ENCODE peak calls at places on chromosomes 16 and 17, in four cellular contexts. C is psoas muscle; A is lower lobe of right lung; B is CD4-positive, alpha-beta T cell. V is an unnamed sample.

GRCh38 chr16:56311208-56312027 is 113.9 kb downstream of the AMFR start:
- DNase-seq in C (no peak), A (no peak), B (no peak), V (no peak)

GRCh38 chr17:48625502-48626201 is 506 bp downstream of the HOXB9 start:
- DNase-seq in C (no peak), A (no peak), B (no peak), V (no peak)

GRCh38 chr16:88651276-88651988 is 579 bp upstream of the CYBA start:
- DNase-seq in C (peak), A (peak), B (peak), V (no peak)

GRCh38 chr17:37538991-37539659 is 49.4 kb downstream of the DUSP14 start:
- DNase-seq in C (no peak), A (no peak), B (no peak), V (no peak)

GRCh38 chr16:85316321-85316919 is 204.1 kb upstream of the CIBAR2 start:
- DNase-seq in C (peak), A (peak), B (no peak), V (no peak)

GRCh38 chr17:4485676-4486646 is 12.7 kb upstream of the SPNS2 start:
- DNase-seq in C (no peak), A (no peak), B (peak), V (no peak)

GRCh38 chr16:54957403-54957802 is 26.7 kb downstream of the IRX5 start:
- DNase-seq in C (no peak), A (no peak), B (no peak), V (no peak)

GRCh38 chr16:72844225-72844920 is 203.6 kb downstream of the ZFHX3 start:
- DNase-seq in C (no peak), A (no peak), B (no peak), V (no peak)

GRCh38 chr16:54194008-54194731 is 92.4 kb downstream of the IRX3 start:
- DNase-seq in C (peak), A (peak), B (no peak), V (peak)

GRCh38 chr17:9330140-9330902 is 245.3 kb downstream of the STX8 start:
- DNase-seq in C (no peak), A (no peak), B (no peak), V (no peak)

GRCh38 chr17:66963521-66964082 is 905 bp upstream of the CACNG4 start:
- DNase-seq in C (no peak), A (no peak), B (no peak), V (no peak)

GRCh38 chr17:82117139-82118090 is 19.4 kb upstream of the FASN start:
- DNase-seq in C (no peak), A (no peak), B (no peak), V (no peak)

GRCh38 chr16:77062878-77063566 is 128.0 kb upstream of the MON1B start:
- DNase-seq in C (no peak), A (no peak), B (no peak), V (no peak)

GRCh38 chr17:50935201-50936124 is 69.3 kb upstream of the TOB1 start:
- DNase-seq in C (peak), A (peak), B (no peak), V (no peak)

GRCh38 chr17:2691965-2692780 is 19.4 kb downstream of the CLUH start:
- DNase-seq in C (no peak), A (no peak), B (no peak), V (no peak)

GRCh38 chr17:30263552-30264333 is 28.0 kb downstream of the BLMH start:
- DNase-seq in C (no peak), A (no peak), B (no peak), V (no peak)

GRCh38 chr16:21075252-21075651 is 75.4 kb downstream of the DNAH3 start:
- DNase-seq in C (no peak), A (no peak), B (no peak), V (no peak)

GRCh38 chr16:610513-611381 is 20.0 kb upstream of the WFIKKN1 start:
- DNase-seq in C (peak), A (peak), B (peak), V (no peak)

GRCh38 chr16:78852236-78852635 is 748.3 kb downstream of the MAF start:
- DNase-seq in C (no peak), A (no peak), B (no peak), V (no peak)

GRCh38 chr16:64051826-64052225 is 1070.0 kb downstream of the CDH11 start:
- DNase-seq in C (no peak), A (no peak), B (no peak), V (no peak)

GRCh38 chr16:63217011-63217410 is 1180.8 kb upstream of the CDH8 start:
- DNase-seq in C (no peak), A (no peak), B (no peak), V (no peak)

GRCh38 chr16:12291989-12292759 is 315.6 kb downstream of the SNX29 start:
- DNase-seq in C (no peak), A (no peak), B (no peak), V (no peak)

GRCh38 chr16:15725641-15726240 is 75.7 kb downstream of the NDE1 start:
- DNase-seq in C (no peak), A (no peak), B (no peak), V (no peak)

GRCh38 chr16:15723808-15724207 is 73.8 kb downstream of the NDE1 start:
- DNase-seq in C (no peak), A (no peak), B (no peak), V (no peak)

GRCh38 chr16:15726715-15727114 is 76.7 kb downstream of the NDE1 start:
- DNase-seq in C (no peak), A (no peak), B (no peak), V (no peak)

GRCh38 chr16:15732416-15732815 is 82.4 kb downstream of the NDE1 start:
- DNase-seq in C (no peak), A (no peak), B (no peak), V (no peak)

GRCh38 chr16:15729152-15729551 is 79.1 kb downstream of the NDE1 start:
- DNase-seq in C (no peak), A (no peak), B (no peak), V (no peak)
- H3K27ac ChIP-seq in C (no peak), A (no peak), B (no peak), V (no peak)

GRCh38 chr17:81101614-81102306 is 63.5 kb upstream of the PVALEF start:
- DNase-seq in C (peak), A (peak), B (peak), V (peak)
- TF ChIP-seq CTCF in C (peak), A (peak), B (peak), V (peak)

GRCh38 chr17:75845933-75846700 is 1.9 kb upstream of the UNC13D start:
- DNase-seq in C (no peak), A (no peak), B (no peak), V (no peak)
- H3K27ac ChIP-seq in C (peak), A (peak), B (no peak), V (peak)

GRCh38 chr16:62208934-62209333 is 172.7 kb upstream of the CDH8 start:
- DNase-seq in C (no peak), A (no peak), B (no peak), V (no peak)

GRCh38 chr16:62213763-62214162 is 177.5 kb upstream of the CDH8 start:
- DNase-seq in C (no peak), A (no peak), B (no peak), V (no peak)
- TF ChIP-seq CTCF in C (no peak), A (no peak), B (no peak), V (no peak)

GRCh38 chr16:68676113-68676860 is 31.2 kb downstream of the CDH3 start:
- DNase-seq in C (no peak), A (no peak), B (no peak), V (no peak)
- H3K27ac ChIP-seq in C (no peak), A (no peak), B (no peak), V (no peak)

V was measured in uterus.